ENCODE peak calls at places on chromosomes 3 and 15, in five cellular contexts. L is GM23248, H is keratinocyte, M is hepatocyte, V is MM.1S. N is an unnamed sample.

GRCh38 chr3:153414972-153415371 is 252.9 kb downstream of the RAP2B start:
- DNase-seq in V (no peak), L (no peak), H (no peak), M (no peak), N (no peak)

GRCh38 chr3:15521573-15521965 is at the start of gene COLQ:
- DNase-seq in M (no peak), V (no peak), L (no peak), H (no peak), N (no peak)

GRCh38 chr15:57610130-57610529 is 18.4 kb downstream of the MYZAP start:
- DNase-seq in V (no peak), M (peak; percentile 89), L (peak; percentile 84), H (no peak), N (peak; percentile 10)

GRCh38 chr3:37904614-37905047 is 43.0 kb downstream of the CTDSPL start:
- DNase-seq in M (no peak), H (no peak), L (peak; percentile 79), V (no peak), N (no peak)

GRCh38 chr15:38299216-38299615 is 46.6 kb downstream of the SPRED1 start:
- DNase-seq in V (no peak), L (peak; percentile 55), M (no peak), H (no peak), N (no peak)

GRCh38 chr3:46471371-46471914 is 6.7 kb upstream of the LTF start:
- DNase-seq in H (no peak), M (no peak), L (no peak), V (no peak), N (no peak)

GRCh38 chr15:101662203-101662602 is 10.0 kb upstream of the TM2D3 start:
- DNase-seq in H (no peak), M (no peak), L (no peak), V (no peak), N (no peak)

GRCh38 chr15:77837649-77838025 is 204.9 kb upstream of the LINGO1 start:
- DNase-seq in L (no peak), H (no peak), M (no peak), V (no peak), N (no peak)

GRCh38 chr3:148790370-148790769 is 37.2 kb upstream of the CPB1 start:
- DNase-seq in V (no peak), H (no peak), L (no peak), M (no peak), N (no peak)

GRCh38 chr3:167032267-167032876 is 347.7 kb downstream of the ZBBX start:
- DNase-seq in H (no peak), M (peak; percentile 81), V (peak; percentile 87), L (peak; percentile 22), N (peak; percentile 61)

GRCh38 chr3:55272031-55272645 is 215.0 kb downstream of the WNT5A start:
- DNase-seq in M (no peak), L (peak; percentile 21), V (no peak), H (no peak), N (no peak)

GRCh38 chr3:194310060-194310481 is 41.1 kb downstream of the CPN2 start:
- DNase-seq in L (no peak), H (no peak), M (no peak), V (no peak), N (no peak)

GRCh38 chr3:147152476-147152875 is 253.9 kb downstream of the ZIC4 start:
- DNase-seq in M (no peak), L (no peak), H (no peak), V (no peak), N (no peak)

DNA sequence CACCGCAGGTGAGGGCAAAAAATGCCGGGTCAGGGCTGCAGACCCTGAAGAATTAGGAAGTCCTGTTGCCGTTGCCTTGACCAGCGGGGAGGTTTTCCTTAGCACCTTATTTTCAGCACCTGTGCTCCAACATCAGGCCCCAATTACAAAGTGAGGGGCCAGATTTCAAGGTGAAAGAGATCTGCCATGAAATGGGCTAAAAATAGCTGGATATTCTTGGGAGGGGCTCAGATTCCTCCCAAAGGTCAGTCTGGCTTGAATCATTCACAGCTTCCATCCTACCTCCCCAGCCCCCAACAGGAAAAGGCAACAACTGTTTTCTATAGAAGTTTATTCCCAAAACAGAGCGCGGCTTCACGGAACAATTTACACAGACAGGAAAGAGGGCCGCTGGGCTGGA is 888 bp upstream of the SLC26A6 start:
- DNase-seq in M (no peak), H (no peak), L (peak; percentile 14), V (no peak), N (no peak)
- H3K36me3 ChIP-seq in M (no peaks in the 10 kb centered on the region), H (peaks cover 11% of the 10 kb centered on the region), L (no peaks in the 10 kb centered on the region), V (no peaks in the 10 kb centered on the region), N (no peaks in the 10 kb centered on the region)

GRCh38 chr3:30890907-30891306 is 3.6 kb downstream of the GADL1 start:
- DNase-seq in L (no peak), M (no peak), V (no peak), H (no peak), N (peak; percentile 97)

GRCh38 chr3:30894521-30895289 is at the start of gene GADL1:
- DNase-seq in L (peak; percentile 72), M (peak; percentile 60), H (no peak), V (no peak), N (peak; percentile 76)

GRCh38 chr3:30895329-30895728 is 868 bp upstream of the GADL1 start:
- DNase-seq in M (no peak), L (no peak), H (no peak), V (no peak), N (peak; percentile 79)

GRCh38 chr3:30893678-30894325 is 659 bp downstream of the GADL1 start:
- DNase-seq in H (no peak), L (no peak), V (no peak), M (no peak), N (no peak)
- TF ChIP-seq EZH2 in H (no peak), L (no peak), V (no peak), M (no peak), N (no peak)

DNA sequence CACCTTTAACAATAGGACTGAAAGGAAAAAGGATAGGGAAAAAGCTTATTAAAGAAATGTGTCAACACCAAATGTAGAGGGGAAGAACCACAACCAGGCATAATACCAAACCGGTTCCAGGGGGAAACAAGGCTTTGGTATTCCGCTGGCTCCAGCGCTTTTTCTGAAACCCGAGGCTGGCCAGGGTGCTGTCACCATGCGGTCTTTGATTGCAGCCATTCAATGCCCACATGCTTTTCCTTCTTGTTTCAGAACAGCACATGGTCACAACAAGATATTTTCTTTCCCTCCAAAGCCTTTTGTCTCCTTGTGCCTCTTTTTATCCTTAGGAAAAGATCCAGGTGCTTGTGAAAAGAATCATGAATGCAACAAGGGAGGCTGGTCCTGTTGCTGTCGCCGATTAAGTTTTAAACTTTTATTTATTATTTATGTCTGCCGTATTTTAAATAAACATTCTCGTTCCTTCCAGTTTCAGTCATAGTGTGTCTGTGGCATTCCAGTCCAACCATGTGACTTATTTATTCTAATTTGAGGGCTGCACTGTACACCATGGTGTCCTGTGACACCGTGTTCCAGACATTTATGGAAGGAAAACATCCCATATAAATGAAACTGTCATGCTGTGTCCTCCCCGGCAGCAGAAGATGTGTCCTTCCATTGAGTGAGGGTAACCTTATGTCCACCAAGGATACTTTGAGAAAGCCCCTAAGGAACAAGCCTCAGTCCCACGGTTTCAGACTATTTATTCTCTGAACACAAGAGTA is 41.1 kb downstream of the CCK start:
- DNase-seq in H (no peak), V (no peak), M (no peak), L (no peak), N (no peak)
- H3K36me3 ChIP-seq in H (peaks cover 28% of the 10 kb centered on the region), V (no peaks in the 10 kb centered on the region), M (no peaks in the 10 kb centered on the region), L (no peaks in the 10 kb centered on the region), N (no peaks in the 10 kb centered on the region)

GRCh38 chr15:52795464-52796227 is 5.5 kb upstream of the ONECUT1 start:
- DNase-seq in M (no peak), H (no peak), V (no peak), L (no peak), N (no peak)
- TF ChIP-seq EZH2 in M (peak; percentile 20), H (peak; percentile 78), V (no peak), L (peak; percentile 87), N (peak; percentile 96)

DNA sequence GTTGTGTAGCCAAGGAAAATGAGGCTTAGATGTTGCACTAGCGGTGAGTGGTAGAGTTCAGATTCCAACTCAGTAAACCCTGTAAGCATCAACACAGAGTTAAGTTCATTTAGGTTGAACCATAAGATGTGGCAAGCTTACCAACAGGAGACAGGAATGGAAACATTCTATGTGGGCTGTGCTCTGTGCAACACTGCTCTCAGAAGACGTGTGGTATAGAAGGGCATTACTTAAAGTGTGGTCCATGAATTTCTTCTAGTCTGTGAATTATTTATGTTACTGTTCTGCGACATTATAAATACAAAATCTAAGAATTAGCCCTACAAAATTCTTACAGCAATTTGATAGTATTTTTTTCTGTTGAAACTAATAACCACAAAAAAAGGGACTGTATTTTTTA is 213.3 kb downstream of the GRM7 start:
- DNase-seq in L (no peak), H (no peak), V (no peak), M (no peak), N (no peak)
- H3K36me3 ChIP-seq in L (no peaks in the 10 kb centered on the region), H (no peaks in the 10 kb centered on the region), V (no peaks in the 10 kb centered on the region), M (no peaks in the 10 kb centered on the region), N (no peaks in the 10 kb centered on the region)

GRCh38 chr3:88480822-88481221 is 331.1 kb downstream of the C3orf38 start:
- DNase-seq in L (no peak), H (no peak), V (no peak), M (no peak), N (peak; percentile 69)
- TF ChIP-seq EZH2 in L (no peak), H (no peak), V (no peak), M (no peak), N (no peak)

DNA sequence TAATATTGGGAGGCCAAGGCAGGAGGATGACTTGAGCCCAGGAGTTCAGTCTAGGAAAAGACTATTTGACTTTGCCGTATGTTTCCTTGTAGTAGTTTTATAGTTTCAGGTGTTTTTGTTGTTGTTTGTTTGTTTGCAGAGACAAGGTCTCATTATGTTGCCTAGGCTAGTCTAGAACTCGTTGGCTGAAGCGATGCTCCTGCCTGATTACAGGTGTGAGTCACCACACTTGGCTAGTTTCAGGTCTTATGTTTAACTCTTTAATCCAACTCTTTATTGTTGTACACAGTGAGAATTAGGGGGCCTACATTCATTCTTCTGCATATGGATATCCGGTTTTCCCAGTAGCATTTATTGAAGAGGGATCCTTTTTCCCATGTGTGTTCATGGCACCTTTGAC is 32.0 kb downstream of the FAIM start:
- DNase-seq in L (peak; percentile 1), M (no peak), V (no peak), H (no peak), N (no peak)
- H3K36me3 ChIP-seq in L (no peaks in the 10 kb centered on the region), M (no peaks in the 10 kb centered on the region), V (no peaks in the 10 kb centered on the region), H (no peaks in the 10 kb centered on the region), N (no peaks in the 10 kb centered on the region)